ENCODE peak calls at places on chromosomes 1 and 21, in eight cellular contexts. C is effector memory CD8-positive, alpha-beta T cell; A is mesothelial cell of epicardium; V is amniotic stem cell; P is dermis microvascular lymphatic vessel endothelial cell; T is activated CD8-positive, alpha-beta T cell treated with anti-CD3 and anti-CD28 coated beads, Interleukin-2, amount 10 ng/mL, durations not matched to agents 7 days and 5 days; E is GM13977; K is NCI-H1092. U is an unnamed sample.

GRCh38 chr1:51928896-51929295 is 50.4 kb upstream of the NRDC start:
- DNase-seq in V (no peak), K (no peak), P (no peak), T (no peak), C (no peak), E (no peak), A (no peak), U (no peak)

GRCh38 chr1:58979085-58979484 is 195.2 kb upstream of the JUN start:
- DNase-seq in V (no peak), P (no peak), C (no peak), A (no peak), K (no peak), E (no peak), T (no peak), U (no peak)

GRCh38 chr1:168601051-168601450 is 24.6 kb downstream of the XCL1 start:
- DNase-seq in T (no peak), K (no peak), E (no peak), V (no peak), A (no peak), P (no peak), C (no peak), U (no peak)

GRCh38 chr1:55932402-55932801 is 647.0 kb downstream of the PLPP3 start:
- DNase-seq in T (no peak), A (no peak), C (no peak), E (no peak), P (no peak), V (no peak), K (no peak), U (no peak)

GRCh38 chr1:150076066-150076465 is 8.5 kb downstream of the VPS45 start:
- DNase-seq in A (no peak), T (peak), C (no peak), E (peak), P (no peak), K (no peak), V (no peak), U (peak)

GRCh38 chr21:35400233-35400939 is 351.3 kb upstream of the RUNX1 start:
- DNase-seq in A (no peak), C (peak), V (no peak), P (peak), T (peak), E (peak), K (peak), U (peak)

GRCh38 chr1:8349961-8350360 is 32.0 kb downstream of the SLC45A1 start:
- DNase-seq in E (no peak), V (no peak), K (no peak), T (no peak), P (no peak), A (no peak), C (no peak), U (no peak)

GRCh38 chr1:226672217-226672838 is 66.8 kb downstream of the ITPKB start:
- DNase-seq in V (no peak), P (no peak), C (no peak), T (no peak), E (no peak), K (no peak), A (no peak), U (no peak)

GRCh38 chr1:187933562-187934419 is 1105.0 kb downstream of the PLA2G4A start:
- DNase-seq in V (no peak), P (no peak), C (no peak), K (no peak), E (no peak), A (no peak), T (no peak), U (no peak)

GRCh38 chr1:29567257-29567656 is 330.9 kb downstream of the PTPRU start:
- DNase-seq in V (no peak), C (no peak), E (no peak), P (no peak), K (no peak), T (no peak), A (no peak), U (no peak)

GRCh38 chr21:39051561-39051949 is 131.7 kb downstream of the PSMG1 start:
- DNase-seq in V (no peak), P (no peak), E (no peak), K (no peak), A (no peak), T (no peak), C (no peak), U (no peak)

GRCh38 chr1:44217809-44218410 is 4.6 kb downstream of the DMAP1 start:
- DNase-seq in A (peak), K (peak), E (peak), C (peak), V (peak), T (peak), P (peak), U (peak)

GRCh38 chr1:110765640-110766335 is 91.0 kb upstream of the KCNA3 start:
- DNase-seq in E (peak), K (peak), C (peak), A (no peak), P (peak), V (no peak), T (peak), U (peak)

GRCh38 chr1:34926156-34926555 is 3.3 kb downstream of the DLGAP3 start:
- DNase-seq in K (no peak), A (no peak), C (no peak), P (no peak), V (no peak), T (no peak), E (no peak), U (no peak)

GRCh38 chr1:226100436-226101347 is 38.2 kb downstream of the H3-3A start:
- DNase-seq in P (peak), T (peak), C (no peak), A (no peak), E (no peak), K (peak), V (no peak), U (peak)

GRCh38 chr1:177926201-177926600 is 43.7 kb downstream of the SEC16B start:
- DNase-seq in A (no peak), V (no peak), C (no peak), E (no peak), T (no peak), K (no peak), P (peak), U (no peak)

GRCh38 chr1:66217021-66217420 is 316.9 kb upstream of the SGIP1 start:
- DNase-seq in T (no peak), E (no peak), K (no peak), A (no peak), P (no peak), C (no peak), V (no peak), U (no peak)

GRCh38 chr1:95084317-95085176 is 11.8 kb upstream of the ALG14 start:
- DNase-seq in E (peak), A (no peak), T (peak), C (peak), K (no peak), V (no peak), P (peak), U (peak)

GRCh38 chr1:43552813-43553212 is 22.1 kb downstream of the PTPRF start:
- DNase-seq in A (no peak), K (peak), P (no peak), V (no peak), C (no peak), T (no peak), E (no peak), U (no peak)

GRCh38 chr1:79497193-79497773 is 490.8 kb upstream of the ADGRL4 start:
- DNase-seq in V (peak), P (peak), T (peak), C (no peak), E (peak), K (no peak), A (no peak), U (no peak)

GRCh38 chr1:117654485-117655219 is 48.8 kb downstream of the TENT5C start:
- DNase-seq in C (no peak), A (no peak), K (no peak), P (no peak), T (no peak), V (no peak), E (peak), U (no peak)

GRCh38 chr21:41133896-41134522 is 34.0 kb upstream of the BACE2 start:
- DNase-seq in C (no peak), K (peak), T (no peak), V (no peak), P (peak), A (no peak), E (peak), U (no peak)

GRCh38 chr1:22808186-22808845 is 97.7 kb downstream of the EPHB2 start:
- DNase-seq in T (no peak), E (no peak), K (no peak), V (no peak), P (no peak), A (no peak), C (no peak), U (no peak)

GRCh38 chr21:31273278-31273677 is 70.8 kb downstream of the TIAM1 start:
- DNase-seq in P (no peak), K (no peak), A (no peak), T (no peak), C (no peak), E (no peak), V (no peak), U (peak)

GRCh38 chr1:216580538-216581057 is 142.6 kb downstream of the ESRRG start:
- DNase-seq in K (peak), A (no peak), C (no peak), E (no peak), T (no peak), V (no peak), P (no peak), U (no peak)

GRCh38 chr1:181469829-181470228 is 13.5 kb upstream of the CACNA1E start:
- DNase-seq in C (no peak), V (peak), A (no peak), E (no peak), T (no peak), K (no peak), P (no peak), U (no peak)

U was measured in activated CD4-positive, alpha-beta memory T cell treated with anti-CD3 and anti-CD28 coated beads, Interleukin-2, amount 10 ng/mL, durations not matched to agents 7 days and 5 days.